ENCODE peak calls at places on chromosome 7, in five cellular contexts. N, J, R, X and L are unnamed samples.

GRCh38 chr7:29278362-29279070 is 83.9 kb downstream of the CHN2 start:
- DNase-seq in N (no peak), J (no peak), R (no peak), X (no peak), L (no peak)

GRCh38 chr7:41319601-41320000 is 383.3 kb downstream of the INHBA start:
- DNase-seq in N (no peak), J (no peak), R (no peak), X (no peak), L (no peak)

GRCh38 chr7:12423355-12423994 is 19.8 kb upstream of the VWDE start:
- DNase-seq in N (no peak), J (no peak), R (no peak), X (peak), L (no peak)

GRCh38 chr7:151167197-151167911 is at the start of gene GBX1:
- DNase-seq in N (no peak), J (no peak), R (no peak), X (no peak), L (peak)

GRCh38 chr7:8418627-8419245 is 14.7 kb upstream of the NXPH1 start:
- DNase-seq in N (peak), J (no peak), R (no peak), X (peak), L (peak)

GRCh38 chr7:94276797-94277196 is 117.9 kb upstream of the COL1A2 start:
- DNase-seq in N (peak), J (no peak), R (no peak), X (peak), L (no peak)

GRCh38 chr7:18087031-18087686 is 59.5 kb upstream of the PRPS1L1 start:
- DNase-seq in N (peak), J (no peak), R (peak), X (no peak), L (peak)

GRCh38 chr7:122885583-122886356 is 490 bp downstream of the CADPS2 start:
- DNase-seq in N (no peak), J (peak), R (no peak), X (peak), L (peak)

GRCh38 chr7:46015107-46015868 is 94.2 kb upstream of the IGFBP3 start:
- DNase-seq in N (no peak), J (peak), R (no peak), X (no peak), L (peak)

DNA sequence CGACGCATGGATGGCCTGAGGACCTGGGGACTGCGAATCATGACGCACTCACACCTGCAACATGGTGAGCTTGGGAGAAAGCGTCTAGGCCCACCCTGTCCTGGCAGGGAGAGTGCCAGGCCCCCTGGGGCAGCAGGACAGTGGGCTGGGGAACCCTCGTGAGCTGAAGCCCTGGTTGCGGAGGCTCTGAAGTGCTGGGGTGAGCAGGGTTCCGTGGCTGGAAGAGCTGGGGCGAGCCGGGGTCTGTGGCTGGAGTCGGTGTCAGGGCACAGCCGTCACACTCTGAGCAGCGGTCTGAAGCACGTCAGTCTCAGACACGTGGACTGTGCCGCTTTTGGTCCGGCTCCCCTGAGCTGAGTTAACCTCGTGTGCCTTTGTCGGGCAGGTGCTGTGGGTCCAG is 4.7 kb downstream of the SUN1 start:
- DNase-seq in N (no peak), J (peak), R (no peak), X (no peak), L (no peak)
- TF ChIP-seq CTCF in N (no peak), J (no peak), R (no peak), X (no peak), L (no peak)

DNA sequence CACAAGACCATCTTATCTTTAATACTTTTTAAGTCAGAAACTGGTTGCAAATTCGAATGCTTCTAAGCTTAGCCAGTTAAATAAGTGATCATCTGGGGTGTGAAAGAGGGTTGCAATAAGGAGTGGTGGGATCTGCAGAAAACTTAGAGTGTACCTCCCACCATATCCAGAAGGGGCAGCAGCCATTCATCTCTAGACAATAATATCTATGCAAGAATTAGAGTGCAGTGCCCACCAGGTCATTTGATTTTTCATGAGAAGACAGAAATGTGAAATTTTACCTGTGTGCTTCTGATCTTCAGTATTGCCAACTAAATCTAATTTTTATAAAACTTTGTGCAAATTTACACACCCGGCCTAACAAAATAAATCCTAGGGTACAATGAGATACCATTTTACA is 127.2 kb upstream of the SP4 start:
- DNase-seq in N (peak), J (no peak), R (no peak), X (no peak), L (no peak)
- TF ChIP-seq CTCF in N (peak), J (no peak), R (no peak), X (no peak), L (peak)

DNA sequence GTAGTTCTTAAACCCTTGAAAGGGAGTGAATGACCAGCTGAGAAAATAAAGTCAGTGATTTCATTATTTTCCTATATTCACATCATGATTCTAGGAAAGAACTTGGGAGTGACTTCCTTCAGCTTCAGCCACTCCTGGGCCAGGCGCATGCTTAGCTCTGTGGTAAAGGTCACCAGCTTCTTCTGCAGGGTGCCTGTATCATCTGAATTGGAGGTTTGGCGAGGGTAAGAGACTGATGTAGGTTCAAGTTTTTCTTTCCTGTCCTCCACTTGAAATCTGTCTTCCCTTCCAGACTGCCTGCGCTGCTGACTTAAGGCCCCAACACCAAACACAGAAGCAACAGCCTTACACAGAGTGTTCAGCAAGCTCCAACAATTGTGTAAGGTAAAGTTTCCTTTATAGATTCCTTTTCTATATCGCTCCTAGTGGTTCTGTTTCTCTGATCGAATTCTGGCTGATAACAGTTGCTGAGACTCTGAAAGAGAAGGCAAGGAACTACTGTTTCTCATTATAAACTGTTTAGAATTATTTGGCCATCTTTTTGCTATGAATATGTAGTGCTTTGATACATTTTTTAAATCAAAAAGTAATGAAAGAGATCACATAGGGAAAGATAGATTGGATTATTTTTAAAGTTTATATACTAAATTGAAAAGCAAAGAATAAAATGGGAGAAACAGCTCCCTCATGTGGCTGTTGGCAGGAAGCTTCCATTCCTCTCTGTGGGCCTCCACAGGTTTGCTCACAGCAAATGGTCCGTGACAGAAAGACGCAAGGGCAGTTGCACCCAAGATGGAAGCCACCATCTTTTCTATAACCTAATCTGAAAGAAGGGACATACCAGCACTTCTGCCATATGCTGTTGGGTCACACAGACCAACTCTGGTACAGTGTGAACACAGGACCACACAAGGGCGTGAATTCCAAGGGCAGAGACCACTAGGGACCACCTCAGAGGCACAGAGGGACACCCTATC is 14.0 kb downstream of the GATAD1 start:
- DNase-seq in N (peak), J (no peak), R (no peak), X (peak), L (peak)
- TF ChIP-seq CTCF in N (peak), J (peak), R (no peak), X (peak), L (peak)

GRCh38 chr7:91869661-91870060 is 10.8 kb downstream of the MTERF1 start:
- DNase-seq in N (no peak), J (no peak), R (no peak), X (no peak), L (no peak)
- TF ChIP-seq CTCF in N (no peak), J (no peak), R (no peak), X (no peak), L (no peak)

DNA sequence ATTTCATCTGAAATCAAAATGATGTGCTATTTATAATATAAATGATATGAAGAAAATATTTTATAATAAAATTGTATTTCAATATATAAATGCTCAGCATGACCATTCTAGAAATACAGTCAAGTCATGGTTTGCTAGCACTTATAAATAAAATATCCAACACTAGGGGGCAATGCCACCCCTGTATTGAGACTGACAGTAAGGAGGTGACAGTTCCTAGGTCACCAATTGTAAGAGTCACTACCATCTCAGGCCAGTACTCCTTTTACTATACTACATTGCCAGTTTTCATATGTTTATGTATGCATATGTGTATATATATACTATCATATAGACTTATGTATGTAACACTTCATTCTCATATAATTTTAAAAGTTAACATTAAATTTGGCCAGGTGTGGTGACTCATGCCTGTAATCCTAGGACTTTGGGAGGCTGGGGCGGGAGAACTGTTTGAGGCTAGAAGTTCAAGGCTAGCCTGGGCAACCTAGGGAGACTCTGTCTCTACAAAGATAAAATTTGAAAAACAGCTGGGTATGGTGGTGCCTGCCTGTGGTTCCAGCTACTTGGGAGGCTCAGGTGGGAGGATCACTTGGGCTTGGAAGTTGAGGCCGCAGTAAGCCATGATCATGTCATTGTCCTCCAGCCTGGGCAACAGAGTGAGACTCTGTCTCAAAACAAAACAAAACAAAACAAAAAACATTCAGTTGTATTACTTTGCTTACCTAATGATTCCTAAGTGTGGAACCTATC is 2.4 kb upstream of the CNOT4 start:
- DNase-seq in N (peak), J (no peak), R (no peak), X (peak), L (no peak)
- TF ChIP-seq CTCF in N (peak), J (no peak), R (no peak), X (peak), L (peak)

GRCh38 chr7:143494622-143495021 is 16.9 kb downstream of the TAS2R41 start:
- DNase-seq in N (no peak), J (no peak), R (no peak), X (no peak), L (no peak)
- TF ChIP-seq CTCF in N (no peak), J (no peak), R (no peak), X (no peak), L (peak)

GRCh38 chr7:47814905-47815613 is 133.2 kb downstream of the PKD1L1 start:
- DNase-seq in N (no peak), J (no peak), R (peak), X (no peak), L (peak)

GRCh38 chr7:47817922-47818321 is 130.3 kb downstream of the PKD1L1 start:
- DNase-seq in N (no peak), J (no peak), R (peak), X (no peak), L (no peak)

GRCh38 chr7:47819054-47819920 is 129.0 kb downstream of the PKD1L1 start:
- DNase-seq in N (peak), J (peak), R (peak), X (peak), L (no peak)

GRCh38 chr7:47815867-47816266 is 132.4 kb downstream of the PKD1L1 start:
- DNase-seq in N (no peak), J (no peak), R (peak), X (no peak), L (no peak)

GRCh38 chr7:47816647-47817046 is 131.6 kb downstream of the PKD1L1 start:
- DNase-seq in N (no peak), J (no peak), R (peak), X (peak), L (no peak)
- TF ChIP-seq CTCF in N (no peak), J (no peak), R (no peak), X (no peak), L (no peak)